ENCODE peak calls at places on chromosomes 4 and X, in four cellular contexts. M is mammary epithelial cell, T is GM23248, H is IMR-90. D is an unnamed sample.

GRCh38 chr4:102825261-102826071 is 1.9 kb downstream of the UBE2D3 start:
- DNase-seq in H (peak; percentile 73), M (peak; percentile 83), T (peak; percentile 83), D (no peak)

GRCh38 chr4:95114521-95114920 is 356.8 kb downstream of the BMPR1B start:
- DNase-seq in T (no peak), M (no peak), H (peak; percentile 1), D (no peak)

GRCh38 chr4:55004831-55005230 is 120.6 kb downstream of the KDR start:
- DNase-seq in T (no peak), H (no peak), M (no peak), D (no peak)

GRCh38 chrX:13487731-13488505 is 81.5 kb upstream of the EGFL6 start:
- DNase-seq in T (peak; percentile 73), M (peak; percentile 93), H (peak; percentile 88), D (peak; percentile 68)

GRCh38 chr4:53653484-53654053 is 62.3 kb upstream of the LNX1 start:
- DNase-seq in T (peak; percentile 28), H (peak; percentile 5), M (peak; percentile 12), D (no peak)

GRCh38 chr4:183332447-183332846 is 10.2 kb upstream of the CLDN24 start:
- DNase-seq in H (no peak), M (no peak), T (no peak), D (no peak)

GRCh38 chr4:88720749-88721428 is 23.3 kb upstream of the NAP1L5 start:
- DNase-seq in T (peak; percentile 44), M (no peak), H (no peak), D (no peak)

GRCh38 chrX:17078031-17078730 is 131.7 kb downstream of the REPS2 start:
- DNase-seq in M (peak; percentile 46), T (peak; percentile 59), H (peak; percentile 13), D (no peak)

GRCh38 chrX:119236599-119237525 is 777 bp downstream of the PGRMC1 start:
- DNase-seq in T (peak; percentile 76), M (peak; percentile 49), H (peak; percentile 74), D (peak; percentile 26)

GRCh38 chr4:24651266-24651665 is 66.9 kb upstream of the DHX15 start:
- DNase-seq in H (no peak), M (no peak), T (no peak), D (no peak)

GRCh38 chr4:186105721-186106335 is 1.3 kb downstream of the FAM149A start:
- DNase-seq in T (no peak), H (no peak), M (no peak), D (no peak)

GRCh38 chr4:1045595-1046201 is 34.3 kb downstream of the FGFRL1 start:
- DNase-seq in H (no peak), T (no peak), M (no peak), D (no peak)

GRCh38 chrX:101595739-101596419 is 21.9 kb downstream of the ARMCX6 start:
- DNase-seq in M (peak; percentile 48), H (peak; percentile 75), T (peak; percentile 70), D (no peak)

GRCh38 chr4:32661229-32661628 is 1941.1 kb downstream of the PCDH7 start:
- DNase-seq in T (no peak), H (no peak), M (no peak), D (no peak)

GRCh38 chrX:106862972-106863688 is 40.0 kb downstream of the RIPPLY1 start:
- DNase-seq in H (peak; percentile 2), M (peak; percentile 24), T (no peak), D (no peak)

GRCh38 chrX:51215266-51215665 is 117.4 kb upstream of the NUDT10 start:
- DNase-seq in M (no peak), T (no peak), H (no peak), D (no peak)

DNA sequence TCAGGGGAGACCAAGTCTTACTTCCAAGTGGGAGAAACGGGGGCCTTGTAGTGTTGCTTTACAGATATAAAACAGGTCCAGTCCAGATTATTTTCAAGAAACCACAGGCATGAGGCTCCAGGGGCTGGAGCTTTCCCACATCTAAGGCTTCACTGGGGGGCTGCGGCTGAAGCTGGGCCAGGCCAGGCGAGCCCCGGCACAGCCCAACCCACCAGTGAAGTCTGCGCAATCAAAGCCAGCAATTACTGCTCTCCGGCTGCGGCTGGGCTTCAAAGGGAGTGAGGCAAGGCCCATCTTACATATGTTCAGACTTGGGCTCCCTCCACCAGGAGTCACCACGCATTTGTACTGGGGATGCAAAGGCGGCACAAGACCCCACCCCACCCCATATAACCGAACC is 61.7 kb downstream of the HADH start:
- DNase-seq in M (no peak), T (no peak), H (no peak), D (no peak)
- H3K4me1 ChIP-seq in M (no peaks in the 10 kb centered on the region), T (no peaks in the 10 kb centered on the region), H (no peaks in the 10 kb centered on the region), D (no peaks in the 10 kb centered on the region)

GRCh38 chr4:86506591-86506990 is 87.5 kb upstream of the PTPN13 start:
- DNase-seq in T (no peak), M (no peak), H (no peak), D (no peak)
- H3K4me2 ChIP-seq in T (no peak overlapping the region), M (no peak overlapping the region), H (no peak overlapping the region), D (no peak overlapping the region)

DNA sequence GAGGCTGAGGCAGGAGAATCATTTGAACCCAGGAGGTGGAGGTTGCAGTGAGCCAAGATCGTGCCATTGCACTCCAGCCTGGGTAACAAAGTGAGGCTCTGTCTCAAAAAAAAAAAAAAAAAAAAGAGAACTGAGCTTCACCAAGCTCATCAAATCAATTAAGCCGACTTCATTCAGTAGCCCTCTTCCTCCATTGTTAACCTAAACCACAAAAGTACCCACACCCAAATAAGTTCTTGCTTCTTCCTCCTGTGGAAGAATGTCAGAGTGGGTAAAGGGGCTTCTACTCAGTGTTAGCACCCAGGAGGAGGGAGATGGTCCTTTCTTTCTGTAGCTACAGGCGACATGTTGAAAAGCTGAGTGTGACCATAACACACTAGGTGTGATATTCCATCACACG is 58.6 kb upstream of the CHRNA9 start:
- DNase-seq in T (no peak), H (no peak), M (no peak), D (no peak)
- H3K4me1 ChIP-seq in T (no peaks in the 10 kb centered on the region), H (no peaks in the 10 kb centered on the region), M (no peaks in the 10 kb centered on the region), D (no peaks in the 10 kb centered on the region)

DNA sequence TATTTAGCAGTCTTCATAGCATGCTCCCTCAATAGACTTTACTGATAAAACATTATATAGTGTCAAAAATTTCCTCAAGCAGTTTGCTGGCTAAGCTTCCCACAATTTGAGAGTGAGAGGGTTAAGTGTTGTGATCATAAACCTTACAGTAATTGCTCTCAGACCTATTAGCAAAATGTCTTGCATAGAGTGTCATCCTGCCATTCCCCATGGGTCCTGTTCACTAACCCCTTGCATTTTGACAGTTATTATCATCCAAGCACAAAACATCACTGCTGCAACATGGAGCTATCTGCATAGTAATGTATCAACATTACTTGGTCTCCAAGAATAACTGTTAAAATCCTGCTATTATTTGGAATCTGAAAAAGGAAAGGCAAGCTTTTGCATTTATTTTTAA is 196.1 kb upstream of the GK2 start:
- DNase-seq in M (no peak), H (no peak), T (no peak), D (no peak)
- H3K4me2 ChIP-seq in M (no peak overlapping the region), H (no peak overlapping the region), T (no peak overlapping the region), D (no peak overlapping the region)

DNA sequence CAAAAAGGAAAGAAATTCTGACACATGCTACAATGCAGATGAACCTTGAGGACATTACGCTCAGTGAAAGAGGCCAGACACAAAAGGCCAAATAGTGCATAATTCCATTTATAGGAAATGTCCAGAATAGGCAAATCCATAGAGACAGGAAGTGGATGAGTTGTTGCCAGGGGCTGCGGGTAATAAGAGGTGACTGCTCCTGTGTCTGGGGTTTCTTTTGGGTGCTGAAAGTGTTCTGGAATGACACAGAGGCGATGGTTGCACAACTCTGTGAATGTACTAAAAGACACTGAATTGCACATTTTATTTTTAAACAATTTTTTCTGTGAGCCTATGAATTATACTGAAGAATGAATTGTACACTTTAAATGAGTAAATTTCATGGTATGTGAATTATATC is 23.3 kb upstream of the IRAK1 start:
- DNase-seq in T (peak; percentile 87), M (peak; percentile 42), H (peak; percentile 64), D (no peak)
- H3K4me1 ChIP-seq in T (peaks cover 71% of the 10 kb centered on the region), M (peaks cover 2% of the 10 kb centered on the region), H (peaks cover 21% of the 10 kb centered on the region), D (peaks cover 3% of the 10 kb centered on the region)